ENCODE peak calls at places on chromosomes 4 and X, in four cellular contexts. E is K562, U is aorta, Q is adipocyte. S is an unnamed sample.

GRCh38 chr4:55865228-55865806 is 11.9 kb downstream of the EXOC1 start:
- DNase-seq in Q (peak; percentile 74), U (no peak), E (no peak), S (no peak)

GRCh38 chr4:146222313-146222712 is 8.0 kb downstream of the REELD1 start:
- DNase-seq in E (no peak), Q (no peak), U (no peak), S (no peak)

GRCh38 chrX:23742174-23742692 is 843 bp downstream of the ACOT9 start:
- DNase-seq in U (no peak), Q (peak; percentile 86), E (peak; percentile 11), S (no peak)

GRCh38 chrX:1673337-1673736 is 58.5 kb downstream of the ASMT start:
- DNase-seq in Q (peak; percentile 42), U (no peak), E (peak; percentile 19), S (no peak)

GRCh38 chr4:69800599-69800998 is 40.2 kb upstream of the SULT1B1 start:
- DNase-seq in E (no peak), Q (peak; percentile 61), U (no peak), S (no peak)

GRCh38 chr4:183337833-183338232 is 15.6 kb upstream of the CLDN24 start:
- DNase-seq in E (no peak), Q (no peak), U (no peak), S (no peak)

GRCh38 chrX:107574054-107574683 is 54.1 kb upstream of the PRPS1 start:
- DNase-seq in U (no peak), E (no peak), Q (peak; percentile 60), S (no peak)

GRCh38 chr4:110737931-110738330 is 115.1 kb upstream of the PITX2 start:
- DNase-seq in E (no peak), Q (no peak), U (no peak), S (no peak)

GRCh38 chr4:54882616-54883015 is 224.9 kb downstream of the KIT start:
- DNase-seq in Q (peak; percentile 38), U (no peak), E (no peak), S (no peak)

GRCh38 chrX:71532078-71532752 is 689 bp upstream of the OGT start:
- DNase-seq in E (peak; percentile 32), Q (peak; percentile 59), U (no peak), S (no peak)

GRCh38 chr4:182748949-182749348 is 168.2 kb downstream of the DCTD start:
- DNase-seq in Q (peak; percentile 20), U (no peak), E (no peak), S (no peak)

GRCh38 chr4:159269143-159269542 is 166.3 kb downstream of the RAPGEF2 start:
- DNase-seq in Q (no peak), E (no peak), U (no peak), S (no peak)

GRCh38 chr4:138919094-138919936 is 96.3 kb upstream of the NOCT start:
- DNase-seq in U (peak; percentile 92), Q (no peak), E (peak; percentile 71), S (peak; percentile 72)

GRCh38 chr4:164252286-164252685 is 501.6 kb upstream of the SMIM31 start:
- DNase-seq in Q (no peak), U (no peak), E (no peak), S (no peak)

GRCh38 chrX:15299945-15300851 is 15.2 kb downstream of the ASB11 start:
- DNase-seq in U (no peak), E (peak; percentile 10), Q (peak; percentile 67), S (no peak)

GRCh38 chr4:150010525-150011126 is 67.6 kb upstream of the DCLK2 start:
- DNase-seq in Q (peak; percentile 74), E (peak; percentile 12), U (no peak), S (no peak)

GRCh38 chr4:8177544-8177943 is 18.9 kb upstream of the ABLIM2 start:
- DNase-seq in E (no peak), Q (no peak), U (no peak), S (no peak)

GRCh38 chr4:154277164-154277563 is 214.4 kb downstream of the DCHS2 start:
- DNase-seq in U (no peak), E (no peak), Q (no peak), S (no peak)

GRCh38 chr4:153510252-153511001 is 44.3 kb downstream of the TMEM131L start:
- DNase-seq in U (no peak), E (no peak), Q (no peak), S (no peak)

GRCh38 chr4:26028133-26028792 is 114.2 kb downstream of the SMIM20 start:
- DNase-seq in Q (no peak), U (no peak), E (no peak), S (no peak)
- H3K27me3 ChIP-seq in Q (no peaks in the 10 kb centered on the region), U (no peaks in the 10 kb centered on the region), E (peaks cover 10% of the 10 kb centered on the region), S (peaks cover 23% of the 10 kb centered on the region)

DNA sequence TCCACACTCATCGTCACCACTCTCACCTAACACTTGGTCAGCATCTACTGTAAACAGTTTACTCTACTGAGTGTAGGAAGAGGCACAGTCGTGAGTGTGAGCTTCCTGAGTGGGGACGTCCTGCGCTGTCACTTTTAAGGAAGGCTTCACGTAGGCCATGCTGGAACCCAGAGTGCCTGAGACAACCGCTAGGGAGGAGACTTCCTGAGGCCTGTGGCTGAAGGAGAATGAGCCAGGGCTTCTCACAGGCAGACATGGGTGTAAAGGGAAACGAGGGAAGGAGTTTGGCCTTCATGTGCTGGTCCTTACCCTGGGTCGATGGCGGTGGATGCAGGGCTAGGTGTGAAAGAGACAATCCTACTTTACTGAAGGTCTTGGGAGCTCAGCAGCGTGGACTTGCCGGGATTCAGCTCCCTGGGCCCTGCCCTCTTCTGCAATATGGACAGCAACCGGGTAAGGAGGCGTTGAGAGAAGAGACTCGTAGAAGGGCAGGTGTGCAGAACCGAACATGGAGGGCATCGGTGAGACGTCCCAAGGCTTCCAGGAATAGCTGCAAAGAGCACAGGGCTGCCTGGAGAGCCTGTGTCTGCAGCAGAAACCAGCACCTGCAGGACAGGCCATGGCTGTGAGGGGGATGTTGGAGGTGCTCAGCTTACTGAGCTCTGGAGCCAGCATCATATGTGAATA is 48.7 kb upstream of the TLR3 start:
- DNase-seq in E (no peak), U (no peak), Q (no peak), S (no peak)
- H3K4me1 ChIP-seq in E (no peaks in the 10 kb centered on the region), U (no peaks in the 10 kb centered on the region), Q (peaks cover 4% of the 10 kb centered on the region), S (peaks cover 27% of the 10 kb centered on the region)

GRCh38 chr4:3302786-3303444 is 10.1 kb downstream of the RGS12 start:
- DNase-seq in Q (no peak), U (peak; percentile 63), E (no peak), S (no peak)

GRCh38 chr4:3305610-3306371 is 13.0 kb downstream of the RGS12 start:
- DNase-seq in U (peak; percentile 55), Q (peak; percentile 45), E (peak; percentile 33), S (no peak)

GRCh38 chr4:3304831-3305609 is 12.2 kb downstream of the RGS12 start:
- DNase-seq in U (peak; percentile 80), Q (peak; percentile 48), E (no peak), S (no peak)

GRCh38 chr4:3303445-3303824 is 10.6 kb downstream of the RGS12 start:
- DNase-seq in U (peak; percentile 15), Q (no peak), E (no peak), S (no peak)

GRCh38 chr4:3303840-3304715 is 11.3 kb downstream of the RGS12 start:
- DNase-seq in E (no peak), U (peak; percentile 57), Q (no peak), S (no peak)
- H3K27me3 ChIP-seq in E (peaks cover 6% of the 10 kb centered on the region), U (no peaks in the 10 kb centered on the region), Q (no peaks in the 10 kb centered on the region), S (no peaks in the 10 kb centered on the region)

GRCh38 chr4:168857546-168858314 is 152.3 kb downstream of the CBR4 start:
- DNase-seq in E (no peak), Q (peak; percentile 80), U (no peak), S (no peak)

GRCh38 chr4:168857009-168857408 is 153.0 kb downstream of the CBR4 start:
- DNase-seq in Q (no peak), U (no peak), E (no peak), S (no peak)

GRCh38 chr4:168856312-168856711 is 153.7 kb downstream of the CBR4 start:
- DNase-seq in E (no peak), U (no peak), Q (peak; percentile 62), S (no peak)

GRCh38 chr4:168859100-168859499 is 151.0 kb downstream of the CBR4 start:
- DNase-seq in E (no peak), Q (no peak), U (no peak), S (no peak)

GRCh38 chr4:168859888-168860694 is 150.0 kb downstream of the CBR4 start:
- DNase-seq in U (no peak), E (no peak), Q (no peak), S (no peak)
- H3K4me1 ChIP-seq in U (peaks cover 4% of the 10 kb centered on the region), E (no peaks in the 10 kb centered on the region), Q (peaks cover 50% of the 10 kb centered on the region), S (peaks cover 96% of the 10 kb centered on the region)

GRCh38 chr4:16111533-16111932 is 27.7 kb upstream of the PROM1 start:
- DNase-seq in U (no peak), Q (no peak), E (no peak), S (no peak)

GRCh38 chr4:16109256-16109655 is 25.4 kb upstream of the PROM1 start:
- DNase-seq in U (no peak), E (no peak), Q (no peak), S (no peak)

GRCh38 chr4:16110906-16111305 is 27.1 kb upstream of the PROM1 start:
- DNase-seq in U (no peak), Q (no peak), E (no peak), S (no peak)

GRCh38 chr4:16106956-16107355 is 23.1 kb upstream of the PROM1 start:
- DNase-seq in Q (no peak), U (no peak), E (no peak), S (no peak)

GRCh38 chr4:16110199-16110598 is 26.4 kb upstream of the PROM1 start:
- DNase-seq in U (no peak), E (no peak), Q (no peak), S (no peak)
- H3K27me3 ChIP-seq in U (no peaks in the 10 kb centered on the region), E (no peaks in the 10 kb centered on the region), Q (peaks cover 55% of the 10 kb centered on the region), S (no peaks in the 10 kb centered on the region)

DNA sequence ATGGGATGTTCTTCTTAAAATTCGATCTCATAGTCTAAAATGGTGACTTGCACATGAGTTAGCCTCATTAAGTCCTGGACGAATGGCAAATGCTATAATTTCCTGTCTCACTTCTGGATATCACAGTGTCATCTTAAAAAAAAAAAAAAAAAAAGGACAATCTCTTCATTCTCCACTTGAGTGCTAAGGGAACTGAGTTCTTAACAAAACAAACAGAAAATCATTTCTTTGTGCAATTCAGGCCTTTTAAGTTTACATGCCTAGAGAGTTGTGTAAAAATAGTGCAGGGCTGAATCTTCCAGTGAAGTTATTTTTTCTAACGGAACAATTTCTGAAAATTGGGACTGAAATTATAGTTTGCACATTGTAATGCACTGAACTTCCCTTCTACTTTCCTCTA is 122.8 kb upstream of the FAT1 start:
- DNase-seq in Q (no peak), U (no peak), E (no peak), S (no peak)
- H3K4me1 ChIP-seq in Q (peaks cover 34% of the 10 kb centered on the region), U (peaks cover 1% of the 10 kb centered on the region), E (peaks cover 31% of the 10 kb centered on the region), S (peaks cover 18% of the 10 kb centered on the region)

GRCh38 chrX:16305187-16305586 is 137.9 kb downstream of the MAGEB17 start:
- DNase-seq in E (peak; percentile 2), Q (no peak), U (no peak), S (no peak)
- H3K27me3 ChIP-seq in E (no peaks in the 10 kb centered on the region), Q (peaks cover 3% of the 10 kb centered on the region), U (no peaks in the 10 kb centered on the region), S (no peaks in the 10 kb centered on the region)